ENCODE peak calls at places on chromosomes 13 and 19, in four cellular contexts. One of them, this sample, is unnamed.

GRCh38 chr19:4140237-4140711 is 13.2 kb upstream of the CREB3L3 start:
- DNase-seq in HepG2: peak
- DNase-seq in WTC11: peak
- DNase-seq in K562: peak
- DNase-seq in this sample: peak

GRCh38 chr19:3508771-3509535 is 2.8 kb downstream of the FZR1 start:
- DNase-seq in WTC11: no peak
- DNase-seq in K562: peak
- DNase-seq in HepG2: no peak
- DNase-seq in this sample: no peak

GRCh38 chr19:55467236-55468053 is 2.9 kb upstream of the C19orf85 start:
- DNase-seq in WTC11: peak
- DNase-seq in K562: peak
- DNase-seq in HepG2: peak
- DNase-seq in this sample: peak

GRCh38 chr13:113337976-113338375 is 26.0 kb downstream of the GRTP1 start:
- DNase-seq in WTC11: no peak
- DNase-seq in K562: no peak
- DNase-seq in HepG2: no peak
- DNase-seq in this sample: no peak

GRCh38 chr19:33634361-33635091 is 12.8 kb downstream of the CHST8 start:
- DNase-seq in HepG2: no peak
- DNase-seq in K562: no peak
- DNase-seq in WTC11: no peak
- DNase-seq in this sample: no peak

GRCh38 chr19:44750713-44751112 is 2.2 kb downstream of the BCL3 start:
- DNase-seq in HepG2: no peak
- DNase-seq in K562: no peak
- DNase-seq in WTC11: no peak
- DNase-seq in this sample: no peak

GRCh38 chr19:2628597-2628996 is 73.9 kb downstream of the GNG7 start:
- DNase-seq in HepG2: no peak
- DNase-seq in K562: no peak
- DNase-seq in WTC11: no peak
- DNase-seq in this sample: no peak

GRCh38 chr13:100660761-100661160 is 13.8 kb downstream of the TMTC4 start:
- DNase-seq in WTC11: no peak
- DNase-seq in HepG2: no peak
- DNase-seq in K562: no peak
- DNase-seq in this sample: no peak

GRCh38 chr13:106530907-106531520 is 4.4 kb downstream of the EFNB2 start:
- DNase-seq in K562: no peak
- DNase-seq in HepG2: no peak
- DNase-seq in WTC11: no peak
- DNase-seq in this sample: no peak

GRCh38 chr13:91426913-91427312 is 28.5 kb downstream of the GPC5 start:
- DNase-seq in HepG2: no peak
- DNase-seq in WTC11: no peak
- DNase-seq in K562: peak
- DNase-seq in this sample: no peak

GRCh38 chr13:86559915-86560314 is 760.7 kb upstream of the SLITRK6 start:
- DNase-seq in WTC11: no peak
- DNase-seq in HepG2: no peak
- DNase-seq in K562: no peak
- DNase-seq in this sample: no peak

GRCh38 chr19:48674216-48674809 is 1.5 kb upstream of the NTN5 start:
- DNase-seq in HepG2: no peak
- DNase-seq in K562: no peak
- DNase-seq in WTC11: peak
- DNase-seq in this sample: no peak

GRCh38 chr19:46209051-46209450 is 20.5 kb upstream of the IGFL1 start:
- DNase-seq in HepG2: no peak
- DNase-seq in K562: no peak
- DNase-seq in WTC11: no peak
- DNase-seq in this sample: no peak

GRCh38 chr13:108560092-108560491 is 69.3 kb upstream of the MYO16 start:
- DNase-seq in K562: no peak
- DNase-seq in WTC11: no peak
- DNase-seq in HepG2: no peak
- DNase-seq in this sample: no peak

GRCh38 chr13:47875206-47875605 is 125.9 kb downstream of the SUCLA2 start:
- DNase-seq in WTC11: no peak
- DNase-seq in HepG2: no peak
- DNase-seq in K562: no peak
- DNase-seq in this sample: no peak
- TF ChIP-seq ELF4 in WTC11: no peak
- TF ChIP-seq ELF4 in HepG2: no peak
- TF ChIP-seq ELF4 in K562: no peak
- TF ChIP-seq ELF4 in this sample: no peak

DNA sequence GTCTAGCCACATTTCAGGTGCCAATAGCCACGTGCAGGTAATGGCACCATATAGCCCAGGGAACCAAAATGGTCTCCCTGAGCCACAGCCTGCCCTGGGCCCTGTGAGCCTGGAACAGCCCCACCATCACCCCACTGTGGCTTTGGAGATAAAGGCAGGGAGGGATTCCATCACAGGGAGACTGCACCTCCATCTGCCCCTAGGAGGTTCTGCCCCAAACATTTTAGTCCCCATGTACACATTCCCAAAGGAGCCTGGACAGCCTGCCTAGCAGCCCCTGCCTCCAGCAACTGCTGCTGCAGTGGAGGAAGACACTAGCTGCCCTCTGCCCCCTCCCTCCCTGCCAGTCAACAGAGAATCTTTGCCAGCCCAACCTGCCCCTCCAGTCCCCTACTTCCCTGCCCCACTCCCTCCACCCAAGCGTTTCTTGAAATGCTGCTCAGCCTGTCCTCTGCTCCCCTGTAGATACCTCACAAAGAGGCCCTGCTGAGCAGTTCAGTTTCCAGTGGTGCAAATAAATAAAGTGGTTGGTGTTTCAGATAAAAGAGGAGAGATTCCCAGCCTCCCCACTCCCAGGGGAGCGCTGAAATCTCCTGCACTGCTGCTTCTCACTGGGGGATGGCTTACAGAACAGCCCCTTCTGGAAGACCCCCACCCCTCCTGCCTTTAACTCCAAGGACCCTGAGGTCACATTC is 921.8 kb downstream of the UQCRFS1 start:
- DNase-seq in K562: no peak
- DNase-seq in HepG2: no peak
- DNase-seq in WTC11: peak
- DNase-seq in this sample: no peak
- TF ChIP-seq ELF4 in K562: no peak
- TF ChIP-seq ELF4 in HepG2: no peak
- TF ChIP-seq ELF4 in WTC11: no peak
- TF ChIP-seq ELF4 in this sample: no peak

GRCh38 chr13:48530833-48531232 is 2.0 kb downstream of the RCBTB2 start:
- DNase-seq in HepG2: no peak
- DNase-seq in K562: no peak
- DNase-seq in WTC11: no peak
- DNase-seq in this sample: no peak

GRCh38 chr13:48526269-48526668 is 6.6 kb downstream of the RCBTB2 start:
- DNase-seq in WTC11: no peak
- DNase-seq in K562: no peak
- DNase-seq in HepG2: no peak
- DNase-seq in this sample: no peak

GRCh38 chr13:48531416-48532145 is 1.3 kb downstream of the RCBTB2 start:
- DNase-seq in K562: peak
- DNase-seq in WTC11: no peak
- DNase-seq in HepG2: peak
- DNase-seq in this sample: no peak

GRCh38 chr13:48527955-48528354 is 4.9 kb downstream of the RCBTB2 start:
- DNase-seq in K562: no peak
- DNase-seq in WTC11: no peak
- DNase-seq in HepG2: no peak
- DNase-seq in this sample: no peak

GRCh38 chr13:48528720-48529119 is 4.2 kb downstream of the RCBTB2 start:
- DNase-seq in HepG2: no peak
- DNase-seq in WTC11: no peak
- DNase-seq in K562: no peak
- DNase-seq in this sample: no peak
- TF ChIP-seq ELF4 in HepG2: no peak
- TF ChIP-seq ELF4 in WTC11: no peak
- TF ChIP-seq ELF4 in K562: no peak
- TF ChIP-seq ELF4 in this sample: no peak

GRCh38 chr13:26653842-26654241 is 96.4 kb downstream of the WASF3 start:
- DNase-seq in WTC11: no peak
- DNase-seq in HepG2: no peak
- DNase-seq in K562: no peak
- DNase-seq in this sample: no peak

GRCh38 chr13:26658491-26658890 is 101.0 kb downstream of the WASF3 start:
- DNase-seq in HepG2: no peak
- DNase-seq in WTC11: no peak
- DNase-seq in K562: no peak
- DNase-seq in this sample: no peak

GRCh38 chr13:26658972-26659371 is 101.5 kb downstream of the WASF3 start:
- DNase-seq in HepG2: no peak
- DNase-seq in K562: no peak
- DNase-seq in WTC11: no peak
- DNase-seq in this sample: no peak

GRCh38 chr13:26660185-26660584 is 100.4 kb downstream of the GPR12 start:
- DNase-seq in WTC11: no peak
- DNase-seq in K562: no peak
- DNase-seq in HepG2: no peak
- DNase-seq in this sample: no peak

GRCh38 chr13:26656919-26657318 is 99.4 kb downstream of the WASF3 start:
- DNase-seq in K562: peak
- DNase-seq in HepG2: peak
- DNase-seq in WTC11: no peak
- DNase-seq in this sample: no peak
- TF ChIP-seq ELF4 in K562: no peak
- TF ChIP-seq ELF4 in HepG2: no peak
- TF ChIP-seq ELF4 in WTC11: no peak
- TF ChIP-seq ELF4 in this sample: no peak

DNA sequence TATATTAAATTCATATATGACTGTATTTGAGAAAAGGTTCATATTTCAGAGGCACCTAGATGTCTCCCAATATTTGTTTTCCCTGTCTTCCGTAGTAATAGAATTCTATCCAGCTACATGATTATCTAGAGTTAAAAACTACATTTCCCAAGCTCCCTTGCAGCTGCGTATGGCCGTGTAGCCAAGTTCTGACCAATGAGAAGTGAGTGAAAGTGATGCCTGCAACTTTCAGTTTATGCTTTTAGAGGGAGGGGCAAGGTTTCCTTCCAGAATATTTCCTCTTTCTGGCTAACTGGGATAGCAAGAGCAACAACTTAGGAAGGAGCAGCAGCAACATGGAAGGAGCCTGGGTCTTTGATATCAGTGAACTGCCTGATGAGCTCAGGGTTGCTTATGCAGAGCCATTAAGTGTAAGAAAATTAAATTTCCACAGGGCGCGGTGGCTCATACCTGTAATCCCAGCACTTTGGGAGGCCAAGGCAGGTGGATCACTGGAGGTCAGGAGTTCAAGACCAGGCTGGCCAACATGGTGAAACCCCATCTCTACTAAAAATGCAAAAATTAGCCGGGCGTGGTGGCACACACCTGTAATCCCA is 23.2 kb upstream of the CYP2A13 start:
- DNase-seq in K562: peak
- DNase-seq in HepG2: no peak
- DNase-seq in WTC11: no peak
- DNase-seq in this sample: peak
- TF ChIP-seq ELF4 in K562: no peak
- TF ChIP-seq ELF4 in HepG2: no peak
- TF ChIP-seq ELF4 in WTC11: no peak
- TF ChIP-seq ELF4 in this sample: no peak

GRCh38 chr13:40384976-40385857 is 281.2 kb downstream of the FOXO1 start:
- DNase-seq in K562: no peak
- DNase-seq in HepG2: peak
- DNase-seq in WTC11: no peak
- DNase-seq in this sample: no peak
- TF ChIP-seq ELF4 in K562: no peak
- TF ChIP-seq ELF4 in HepG2: no peak
- TF ChIP-seq ELF4 in WTC11: no peak
- TF ChIP-seq ELF4 in this sample: no peak

GRCh38 chr13:46289260-46289955 is 77.7 kb downstream of the LRRC63 start:
- DNase-seq in HepG2: no peak
- DNase-seq in WTC11: no peak
- DNase-seq in K562: no peak
- DNase-seq in this sample: no peak

GRCh38 chr13:46286972-46287371 is 75.2 kb downstream of the LRRC63 start:
- DNase-seq in K562: no peak
- DNase-seq in WTC11: no peak
- DNase-seq in HepG2: no peak
- DNase-seq in this sample: no peak

DNA sequence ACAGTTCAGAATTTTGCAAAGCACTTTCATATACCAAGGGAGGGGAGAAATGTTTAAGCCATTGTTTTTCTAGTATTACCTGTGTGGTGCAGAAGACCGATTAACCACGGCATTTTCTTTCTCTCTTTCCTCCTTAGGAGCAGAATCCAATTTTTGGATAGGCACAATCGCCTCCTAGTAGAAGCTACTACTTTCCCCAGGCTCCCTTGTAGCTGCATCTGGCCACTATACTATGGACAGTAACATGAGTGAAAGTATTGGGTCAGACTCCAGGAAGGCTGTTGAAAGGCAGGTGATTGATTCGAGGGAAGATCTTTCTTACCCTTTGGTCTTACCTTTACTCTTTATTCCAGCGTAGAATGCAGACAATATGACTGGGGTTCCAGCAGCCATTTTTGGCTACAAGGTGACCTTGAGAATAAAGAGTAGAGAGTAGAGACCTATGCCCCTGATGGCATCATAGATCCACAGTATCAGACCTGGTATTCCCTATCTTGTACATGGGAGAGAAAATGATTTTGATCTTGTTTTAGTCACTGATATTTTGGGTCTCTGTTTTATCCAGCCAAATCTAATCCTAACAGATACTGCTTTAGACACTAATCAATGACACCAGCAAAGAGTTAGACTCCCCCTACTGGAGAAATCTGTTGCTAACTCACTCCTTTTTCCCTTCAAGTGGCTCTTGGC is 77.0 kb downstream of the LRRC63 start:
- DNase-seq in WTC11: no peak
- DNase-seq in K562: peak
- DNase-seq in HepG2: peak
- DNase-seq in this sample: peak
- TF ChIP-seq ELF4 in WTC11: no peak
- TF ChIP-seq ELF4 in K562: no peak
- TF ChIP-seq ELF4 in HepG2: no peak
- TF ChIP-seq ELF4 in this sample: no peak

DNA sequence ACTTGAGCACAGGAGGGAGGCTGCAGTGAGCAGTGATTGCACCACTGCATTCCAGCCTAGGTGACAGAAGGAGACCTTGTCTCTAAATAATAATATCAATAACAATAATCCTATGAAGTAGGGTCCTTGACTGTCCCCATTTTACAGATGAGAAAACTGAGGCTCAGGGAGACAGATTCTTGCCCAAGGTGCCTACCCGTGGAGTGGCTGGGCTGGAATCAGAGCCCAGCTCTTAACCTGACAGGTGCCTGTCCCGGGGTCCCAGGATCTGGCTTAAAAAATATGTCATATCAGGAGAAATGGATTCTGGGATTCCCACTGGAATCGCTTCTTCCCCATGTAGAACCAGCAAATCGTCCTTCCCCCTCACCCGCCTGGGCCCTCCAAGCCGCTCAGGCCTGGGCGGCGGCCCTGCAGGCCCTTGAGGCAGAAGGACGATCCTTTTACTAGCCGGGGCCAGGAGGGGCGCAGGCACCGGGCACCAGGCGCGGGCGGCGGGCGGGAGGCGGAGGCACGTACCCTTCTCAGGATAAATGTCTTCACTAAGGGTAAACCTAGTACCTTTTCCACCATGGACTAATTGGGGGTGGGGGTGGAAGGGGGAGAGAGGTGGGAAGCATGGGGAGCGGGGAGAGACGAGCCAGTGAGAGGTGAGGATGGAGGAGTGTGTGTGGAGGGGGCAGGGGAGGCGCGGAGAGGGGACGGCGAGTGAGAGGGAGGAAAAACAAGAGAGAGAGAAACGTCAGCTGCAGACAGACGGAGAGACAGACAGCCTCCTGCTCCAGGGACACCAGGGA is 60.6 kb downstream of the COLGALT1 start:
- DNase-seq in HepG2: no peak
- DNase-seq in WTC11: no peak
- DNase-seq in K562: peak
- DNase-seq in this sample: no peak
- TF ChIP-seq ELF4 in HepG2: no peak
- TF ChIP-seq ELF4 in WTC11: no peak
- TF ChIP-seq ELF4 in K562: no peak
- TF ChIP-seq ELF4 in this sample: no peak

This sample was measured in HEK293T.